ENCODE peak calls at places on chromosome X, in six cellular contexts. Y is T1000, V is keratinocyte, F is pons, C is activated B cell treated with CpG ODN at 0.5 μM for 24 hours, B is mucosa of descending colon. X is an unnamed sample.

GRCh38 chrX:15781964-15782711 is 8.1 kb upstream of the ZRSR2 start:
- DNase-seq in V (no peak), Y (no peak), F (no peak), C (no peak), B (no peak), X (no peak)

GRCh38 chrX:131747173-131747572 is 203.3 kb downstream of the OR13H1 start:
- DNase-seq in C (no peak), V (no peak), F (no peak), Y (no peak), B (no peak), X (no peak)

GRCh38 chrX:123731258-123731986 is 1.4 kb downstream of the THOC2 start:
- DNase-seq in C (no peak), B (peak; percentile 29), Y (no peak), F (peak; percentile 1), V (no peak), X (no peak)

GRCh38 chrX:55088795-55089489 is at the start of gene PAGE2:
- DNase-seq in B (no peak), V (no peak), Y (no peak), C (no peak), F (no peak), X (no peak)

GRCh38 chrX:1466971-1467561 is 14.4 kb upstream of the ASMTL start:
- DNase-seq in F (no peak), C (peak; percentile 57), V (no peak), Y (no peak), B (no peak), X (no peak)

GRCh38 chrX:31314921-31315320 is 243.1 kb upstream of the FTHL17 start:
- DNase-seq in V (no peak), C (no peak), F (no peak), B (no peak), Y (no peak), X (no peak)

GRCh38 chrX:107787827-107788226 is 10.3 kb downstream of the NCBP2L start:
- DNase-seq in C (no peak), F (no peak), Y (no peak), V (no peak), B (no peak), X (no peak)

GRCh38 chrX:2320580-2321327 is 180.0 kb downstream of the DHRSX start:
- DNase-seq in C (no peak), B (no peak), F (peak; percentile 54), Y (no peak), V (no peak), X (no peak)

GRCh38 chrX:110847334-110847733 is 51.7 kb upstream of the CHRDL1 start:
- DNase-seq in V (peak; percentile 9), C (no peak), F (peak; percentile 81), B (no peak), Y (no peak), X (peak; percentile 58)

GRCh38 chrX:50204364-50204899 is at the start of gene CCNB3:
- DNase-seq in Y (peak; percentile 41), F (peak; percentile 62), C (peak; percentile 30), V (no peak), B (peak; percentile 71), X (peak; percentile 44)

GRCh38 chrX:106246511-106246910 is 78.4 kb downstream of the PWWP3B start:
- DNase-seq in C (no peak), B (no peak), V (no peak), F (no peak), Y (no peak), X (no peak)

GRCh38 chrX:134821370-134821769 is 163.1 kb upstream of the PLAC1 start:
- DNase-seq in V (no peak), C (no peak), Y (no peak), B (no peak), F (no peak), X (no peak)

GRCh38 chrX:28591542-28591941 is 4.3 kb downstream of the IL1RAPL1 start:
- DNase-seq in V (no peak), B (no peak), Y (no peak), C (no peak), F (peak; percentile 47), X (no peak)

GRCh38 chrX:1390621-1391369 is 1.1 kb downstream of the SLC25A6 start:
- DNase-seq in V (no peak), C (peak; percentile 10), Y (no peak), F (no peak), B (peak; percentile 53), X (no peak)

GRCh38 chrX:45769919-45770582 is 569.4 kb upstream of the DIPK2B start:
- DNase-seq in V (no peak), Y (peak; percentile 22), F (peak; percentile 63), B (peak; percentile 76), C (peak; percentile 28), X (peak; percentile 11)

GRCh38 chrX:153869473-153870287 is 16.3 kb downstream of the L1CAM start:
- DNase-seq in V (no peak), C (no peak), Y (no peak), B (no peak), F (no peak), X (no peak)

GRCh38 chrX:12426420-12426819 is 288.1 kb downstream of the FRMPD4 start:
- DNase-seq in Y (no peak), F (no peak), V (no peak), B (no peak), C (no peak), X (no peak)

GRCh38 chrX:110412971-110413726 is 54.5 kb downstream of the RTL9 start:
- DNase-seq in V (no peak), Y (peak; percentile 16), F (peak; percentile 37), B (peak; percentile 62), C (peak; percentile 37), X (peak; percentile 49)

GRCh38 chrX:141278306-141278705 is 36.0 kb upstream of the SPANXC start:
- DNase-seq in V (no peak), F (peak; percentile 51), Y (no peak), C (no peak), B (no peak), X (no peak)

GRCh38 chrX:44651347-44651746 is 108.7 kb upstream of the FUNDC1 start:
- DNase-seq in V (no peak), Y (no peak), F (no peak), B (no peak), C (no peak), X (peak; percentile 0)

GRCh38 chrX:7996414-7996813 is 69.2 kb upstream of the PNPLA4 start:
- DNase-seq in B (no peak), C (no peak), Y (no peak), V (no peak), F (peak; percentile 35), X (no peak)

GRCh38 chrX:39726810-39727209 is 370.9 kb downstream of the BCOR start:
- DNase-seq in F (no peak), Y (no peak), V (no peak), B (no peak), C (no peak), X (no peak)

GRCh38 chrX:133685806-133686205 is 270.5 kb upstream of the GPC4 start:
- DNase-seq in C (no peak), Y (no peak), B (no peak), V (no peak), F (no peak), X (no peak)

GRCh38 chrX:124212622-124213021 is 119.8 kb upstream of the TEX13D start:
- DNase-seq in C (no peak), F (no peak), Y (no peak), B (no peak), V (no peak), X (no peak)

GRCh38 chrX:1582686-1583437 is 8.5 kb upstream of the AKAP17A start:
- DNase-seq in V (no peak), Y (peak; percentile 17), F (no peak), B (no peak), C (no peak), X (no peak)

GRCh38 chrX:46447384-46447783 is 97.8 kb downstream of the ZNF674 start:
- DNase-seq in C (no peak), Y (no peak), V (no peak), F (no peak), B (no peak), X (no peak)

GRCh38 chrX:12777670-12778069 is 13.5 kb upstream of the PRPS2 start:
- DNase-seq in C (no peak), V (no peak), B (no peak), Y (no peak), F (no peak), X (no peak)

GRCh38 chrX:20067709-20068315 is 48.9 kb downstream of the MAP7D2 start:
- DNase-seq in V (peak; percentile 57), Y (peak; percentile 22), C (no peak), B (peak; percentile 49), F (peak; percentile 31), X (peak; percentile 6)

GRCh38 chrX:108312938-108313337 is 125.3 kb downstream of the COL4A6 start:
- DNase-seq in V (no peak), F (peak; percentile 18), Y (peak; percentile 7), B (no peak), C (no peak), X (no peak)

GRCh38 chrX:53320543-53321215 is 39.3 kb upstream of the IQSEC2 start:
- DNase-seq in Y (peak; percentile 15), C (peak; percentile 18), B (peak; percentile 27), F (no peak), V (no peak), X (no peak)

GRCh38 chrX:119008122-119008744 is 33.8 kb downstream of the LONRF3 start:
- DNase-seq in Y (no peak), F (no peak), V (no peak), B (no peak), C (peak; percentile 18), X (no peak)

GRCh38 chrX:103722505-103722904 is 11.8 kb downstream of the TMEM31 start:
- DNase-seq in V (no peak), C (no peak), Y (no peak), B (no peak), F (no peak), X (no peak)